ENCODE peak calls at places on chromosomes 1 and 21, in four cellular contexts. U, K, G and J are unnamed samples.

GRCh38 chr1:16459503-16459902 is 19.0 kb downstream of the NECAP2 start:
- DNase-seq in U (no peak), K (no peak), G (no peak), J (no peak)

GRCh38 chr1:201708085-201708512 is 120.9 kb upstream of the IPO9 start:
- DNase-seq in U (no peak), K (no peak), G (no peak), J (peak)

GRCh38 chr1:37890378-37891014 is 31.1 kb upstream of the MTF1 start:
- DNase-seq in U (no peak), K (no peak), G (no peak), J (peak)

GRCh38 chr21:15842565-15842880 is 112.7 kb downstream of the USP25 start:
- DNase-seq in U (no peak), K (no peak), G (no peak), J (no peak)

GRCh38 chr21:35609263-35609662 is 451.1 kb downstream of the SETD4 start:
- DNase-seq in U (no peak), K (no peak), G (no peak), J (no peak)

GRCh38 chr1:94236021-94236491 is 1.3 kb downstream of the ARHGAP29 start:
- DNase-seq in U (no peak), K (no peak), G (no peak), J (no peak)

GRCh38 chr1:203584040-203584439 is 42.6 kb upstream of the ATP2B4 start:
- DNase-seq in U (no peak), K (no peak), G (no peak), J (no peak)

GRCh38 chr1:239717097-239718051 is 331.0 kb downstream of the CHRM3 start:
- DNase-seq in U (no peak), K (no peak), G (no peak), J (no peak)

GRCh38 chr1:181704556-181704955 is 221.2 kb downstream of the CACNA1E start:
- DNase-seq in U (no peak), K (no peak), G (no peak), J (no peak)

GRCh38 chr1:53682881-53683280 is 56.1 kb downstream of the GLIS1 start:
- DNase-seq in U (no peak), K (no peak), G (no peak), J (no peak)